ENCODE peak calls at places on chromosome 14, in five cellular contexts. One of them, this sample, is unnamed. For H3K4me1, the result is how much of the 10 kb centered on the place peaks cover.

GRCh38 chr14:88592016-88592415 is 29.2 kb downstream of the ZC3H14 start:
- DNase-seq in fibroblast of lung: peak
- DNase-seq in right atrium auricular region: no peak
- DNase-seq in sigmoid colon: no peak
- DNase-seq in transverse colon: no peak
- DNase-seq in this sample: no peak

GRCh38 chr14:100424504-100425453 is 101.6 kb downstream of the SLC25A47 start:
- DNase-seq in fibroblast of lung: no peak
- DNase-seq in right atrium auricular region: no peak
- DNase-seq in sigmoid colon: peak
- DNase-seq in transverse colon: peak
- DNase-seq in this sample: no peak

GRCh38 chr14:102975662-102976061 is 53.2 kb downstream of the AMN start:
- DNase-seq in fibroblast of lung: no peak
- DNase-seq in right atrium auricular region: no peak
- DNase-seq in sigmoid colon: no peak
- DNase-seq in transverse colon: no peak
- DNase-seq in this sample: no peak

GRCh38 chr14:87813691-87814090 is 179.3 kb downstream of the GALC start:
- DNase-seq in fibroblast of lung: no peak
- DNase-seq in right atrium auricular region: no peak
- DNase-seq in sigmoid colon: no peak
- DNase-seq in transverse colon: no peak
- DNase-seq in this sample: no peak

GRCh38 chr14:65791551-65791981 is 379.0 kb downstream of the FUT8 start:
- DNase-seq in fibroblast of lung: no peak
- DNase-seq in right atrium auricular region: no peak
- DNase-seq in sigmoid colon: no peak
- DNase-seq in transverse colon: no peak
- DNase-seq in this sample: no peak

GRCh38 chr14:71050227-71050823 is 143.1 kb downstream of the PCNX1 start:
- DNase-seq in fibroblast of lung: peak
- DNase-seq in right atrium auricular region: no peak
- DNase-seq in sigmoid colon: no peak
- DNase-seq in transverse colon: no peak
- DNase-seq in this sample: no peak

GRCh38 chr14:51552768-51553426 is 98.8 kb upstream of the FRMD6 start:
- DNase-seq in fibroblast of lung: no peak
- DNase-seq in right atrium auricular region: no peak
- DNase-seq in sigmoid colon: no peak
- DNase-seq in transverse colon: no peak
- DNase-seq in this sample: no peak

GRCh38 chr14:88605594-88605993 is 42.8 kb downstream of the ZC3H14 start:
- DNase-seq in fibroblast of lung: no peak
- DNase-seq in right atrium auricular region: no peak
- DNase-seq in sigmoid colon: no peak
- DNase-seq in transverse colon: no peak
- DNase-seq in this sample: no peak

GRCh38 chr14:58702466-58703148 is 64.8 kb downstream of the DACT1 start:
- DNase-seq in fibroblast of lung: no peak
- DNase-seq in right atrium auricular region: no peak
- DNase-seq in sigmoid colon: no peak
- DNase-seq in transverse colon: no peak
- DNase-seq in this sample: no peak

GRCh38 chr14:55733609-55734008 is 153.6 kb downstream of the KTN1 start:
- DNase-seq in fibroblast of lung: no peak
- DNase-seq in right atrium auricular region: no peak
- DNase-seq in sigmoid colon: no peak
- DNase-seq in transverse colon: no peak
- DNase-seq in this sample: no peak

GRCh38 chr14:39860837-39861236 is 428.6 kb upstream of the FBXO33 start:
- DNase-seq in fibroblast of lung: no peak
- DNase-seq in right atrium auricular region: no peak
- DNase-seq in sigmoid colon: no peak
- DNase-seq in transverse colon: no peak
- DNase-seq in this sample: no peak

GRCh38 chr14:34833545-34834523 is 41.3 kb downstream of the BAZ1A start:
- DNase-seq in fibroblast of lung: peak
- DNase-seq in right atrium auricular region: no peak
- DNase-seq in sigmoid colon: no peak
- DNase-seq in transverse colon: no peak
- DNase-seq in this sample: no peak

GRCh38 chr14:96632363-96632758 is 130.2 kb downstream of the PAPOLA start:
- DNase-seq in fibroblast of lung: no peak
- DNase-seq in right atrium auricular region: no peak
- DNase-seq in sigmoid colon: no peak
- DNase-seq in transverse colon: no peak
- DNase-seq in this sample: no peak

GRCh38 chr14:74973905-74974363 is 18.5 kb upstream of the PGF start:
- DNase-seq in fibroblast of lung: no peak
- DNase-seq in right atrium auricular region: no peak
- DNase-seq in sigmoid colon: no peak
- DNase-seq in transverse colon: no peak
- DNase-seq in this sample: no peak

GRCh38 chr14:24259282-24260025 is 3.5 kb downstream of the TGM1 start:
- DNase-seq in fibroblast of lung: peak
- DNase-seq in right atrium auricular region: no peak
- DNase-seq in sigmoid colon: no peak
- DNase-seq in transverse colon: no peak
- DNase-seq in this sample: no peak

GRCh38 chr14:106831322-106831720 is 1304.9 kb downstream of the TMEM121 start:
- DNase-seq in fibroblast of lung: no peak
- DNase-seq in right atrium auricular region: no peak
- DNase-seq in sigmoid colon: no peak
- DNase-seq in transverse colon: peak
- DNase-seq in this sample: peak

GRCh38 chr14:74915426-74915825 is 7.6 kb downstream of the RPS6KL1 start:
- DNase-seq in fibroblast of lung: no peak
- DNase-seq in right atrium auricular region: no peak
- DNase-seq in sigmoid colon: no peak
- DNase-seq in transverse colon: no peak
- DNase-seq in this sample: no peak

GRCh38 chr14:95385701-95386100 is 66.0 kb upstream of the CLMN start:
- DNase-seq in fibroblast of lung: no peak
- DNase-seq in right atrium auricular region: no peak
- DNase-seq in sigmoid colon: no peak
- DNase-seq in transverse colon: no peak
- DNase-seq in this sample: no peak

GRCh38 chr14:95419569-95419968 is 96.9 kb downstream of the SYNE3 start:
- DNase-seq in fibroblast of lung: no peak
- DNase-seq in right atrium auricular region: no peak
- DNase-seq in sigmoid colon: no peak
- DNase-seq in transverse colon: no peak
- DNase-seq in this sample: no peak

DNA sequence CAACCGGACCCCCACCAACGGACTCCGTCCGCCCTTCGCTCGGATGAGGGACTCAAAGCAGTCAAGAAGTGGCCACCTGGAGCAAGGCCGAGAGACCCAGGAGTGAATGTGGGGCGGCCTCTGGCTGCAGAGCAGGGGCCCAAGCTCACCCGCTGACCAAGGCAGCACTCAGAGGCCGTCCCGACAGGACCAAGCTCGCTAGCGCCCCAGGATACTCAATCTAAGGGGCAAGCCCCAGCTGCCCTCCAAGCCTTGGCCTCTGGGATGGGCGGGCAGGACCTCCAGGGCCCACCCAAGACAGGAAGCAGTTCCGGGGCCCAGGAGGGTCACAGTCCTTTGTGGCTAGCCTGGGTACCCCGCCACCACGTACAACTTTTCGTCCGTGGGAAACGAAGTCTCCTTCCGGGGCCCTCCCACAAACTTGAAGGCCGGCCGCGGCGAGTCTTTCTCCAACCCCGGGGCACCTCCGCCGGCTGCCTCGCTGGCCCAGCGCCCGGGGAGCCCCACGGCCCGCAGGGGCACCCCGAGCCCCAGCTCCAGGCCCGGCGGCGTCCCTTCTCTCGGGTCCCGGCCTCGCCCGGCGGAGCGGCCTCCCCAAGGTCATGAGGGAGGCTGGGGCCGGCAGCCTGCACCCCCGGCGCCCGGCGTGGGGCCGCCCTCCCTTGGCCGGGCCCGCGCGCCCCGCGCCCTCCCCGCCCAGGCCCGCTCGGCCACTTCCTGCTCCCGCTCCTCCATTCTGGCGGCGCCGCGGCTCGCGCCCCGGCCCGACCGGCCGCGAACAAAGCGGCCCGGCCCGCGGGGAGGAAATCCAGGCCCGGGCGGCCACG is 694 bp downstream of the AKT1 start:
- DNase-seq in fibroblast of lung: peak
- DNase-seq in right atrium auricular region: no peak
- DNase-seq in sigmoid colon: no peak
- DNase-seq in transverse colon: peak
- DNase-seq in this sample: no peak
- H3K4me1 ChIP-seq in fibroblast of lung: under half
- H3K4me1 ChIP-seq in right atrium auricular region: under half
- H3K4me1 ChIP-seq in sigmoid colon: under half
- H3K4me1 ChIP-seq in transverse colon: half or more
- H3K4me1 ChIP-seq in this sample: under half

DNA sequence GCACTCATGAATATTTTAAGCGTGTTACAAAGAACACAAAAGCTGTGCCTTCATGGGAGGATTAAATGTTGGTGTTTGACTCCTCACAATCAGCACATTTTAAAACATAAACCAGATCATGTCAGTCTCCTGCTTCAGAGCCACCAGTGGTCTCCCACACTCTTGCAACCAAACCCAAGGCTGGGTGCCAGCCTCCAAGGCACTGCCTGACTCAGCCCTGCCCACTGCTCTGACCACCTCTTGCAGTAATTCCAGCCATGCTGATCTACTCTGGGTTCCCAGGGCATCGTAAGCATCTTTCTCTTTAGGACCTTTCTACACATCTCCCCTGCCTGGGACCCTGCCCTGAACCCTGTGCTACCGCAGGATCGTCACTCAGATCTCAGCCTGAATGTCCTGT is 449.6 kb downstream of the RAD51B start:
- DNase-seq in fibroblast of lung: no peak
- DNase-seq in right atrium auricular region: no peak
- DNase-seq in sigmoid colon: no peak
- DNase-seq in transverse colon: no peak
- DNase-seq in this sample: no peak
- H3K4me3 ChIP-seq in fibroblast of lung: no peak
- H3K4me3 ChIP-seq in right atrium auricular region: no peak
- H3K4me3 ChIP-seq in sigmoid colon: no peak
- H3K4me3 ChIP-seq in transverse colon: no peak
- H3K4me3 ChIP-seq in this sample: no peak

GRCh38 chr14:22837750-22838538 is 1.6 kb downstream of the MMP14 start:
- DNase-seq in fibroblast of lung: peak
- DNase-seq in right atrium auricular region: no peak
- DNase-seq in sigmoid colon: peak
- DNase-seq in transverse colon: peak
- DNase-seq in this sample: no peak
- H3K27ac ChIP-seq in fibroblast of lung: peak
- H3K27ac ChIP-seq in right atrium auricular region: peak
- H3K27ac ChIP-seq in sigmoid colon: peak
- H3K27ac ChIP-seq in transverse colon: peak
- H3K27ac ChIP-seq in this sample: peak

DNA sequence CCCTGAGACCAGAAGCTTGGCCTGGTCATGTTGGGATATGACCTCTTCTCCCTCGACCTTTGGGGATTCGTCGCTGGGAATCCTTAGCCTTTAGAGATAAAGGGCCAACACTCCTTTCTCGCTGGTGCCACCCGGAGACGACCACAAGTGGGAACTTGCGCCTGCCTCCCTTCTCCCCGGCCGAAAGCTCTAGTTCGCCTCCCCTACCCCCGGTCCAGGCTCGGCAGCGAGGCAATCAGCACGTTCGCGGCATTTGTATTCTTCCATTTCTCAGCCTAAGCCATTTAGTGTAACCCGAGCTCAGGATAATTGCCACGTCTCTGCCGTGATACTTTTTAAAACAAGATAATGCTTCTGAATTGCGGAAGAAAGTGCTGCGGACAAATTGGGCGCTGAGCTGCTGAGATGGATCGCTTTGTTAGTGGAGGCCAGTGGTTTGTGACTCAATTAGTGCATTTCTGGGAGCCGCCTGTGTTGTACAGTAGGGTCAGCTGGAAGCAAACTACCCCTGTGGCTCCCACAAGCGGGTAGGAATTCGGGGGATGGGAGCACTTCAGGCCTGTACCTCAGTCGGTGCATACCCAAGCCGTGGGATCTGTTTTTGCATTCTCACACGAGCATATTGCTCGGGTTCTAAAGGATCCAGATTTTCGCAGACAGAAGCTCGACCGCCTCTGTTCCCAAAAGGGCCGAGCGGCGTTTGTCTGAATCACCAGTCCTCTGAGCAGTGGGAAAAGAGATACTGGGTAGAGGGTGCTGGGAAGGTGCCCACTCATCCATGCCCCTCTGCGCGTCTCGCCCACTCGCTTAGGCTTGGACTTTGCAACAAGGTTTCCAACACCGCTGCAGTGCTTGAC is 6.8 kb upstream of the SIX1 start:
- DNase-seq in fibroblast of lung: no peak
- DNase-seq in right atrium auricular region: no peak
- DNase-seq in sigmoid colon: no peak
- DNase-seq in transverse colon: no peak
- DNase-seq in this sample: no peak
- H3K4me1 ChIP-seq in fibroblast of lung: under half
- H3K4me1 ChIP-seq in right atrium auricular region: under half
- H3K4me1 ChIP-seq in sigmoid colon: under half
- H3K4me1 ChIP-seq in transverse colon: under half
- H3K4me1 ChIP-seq in this sample: under half

DNA sequence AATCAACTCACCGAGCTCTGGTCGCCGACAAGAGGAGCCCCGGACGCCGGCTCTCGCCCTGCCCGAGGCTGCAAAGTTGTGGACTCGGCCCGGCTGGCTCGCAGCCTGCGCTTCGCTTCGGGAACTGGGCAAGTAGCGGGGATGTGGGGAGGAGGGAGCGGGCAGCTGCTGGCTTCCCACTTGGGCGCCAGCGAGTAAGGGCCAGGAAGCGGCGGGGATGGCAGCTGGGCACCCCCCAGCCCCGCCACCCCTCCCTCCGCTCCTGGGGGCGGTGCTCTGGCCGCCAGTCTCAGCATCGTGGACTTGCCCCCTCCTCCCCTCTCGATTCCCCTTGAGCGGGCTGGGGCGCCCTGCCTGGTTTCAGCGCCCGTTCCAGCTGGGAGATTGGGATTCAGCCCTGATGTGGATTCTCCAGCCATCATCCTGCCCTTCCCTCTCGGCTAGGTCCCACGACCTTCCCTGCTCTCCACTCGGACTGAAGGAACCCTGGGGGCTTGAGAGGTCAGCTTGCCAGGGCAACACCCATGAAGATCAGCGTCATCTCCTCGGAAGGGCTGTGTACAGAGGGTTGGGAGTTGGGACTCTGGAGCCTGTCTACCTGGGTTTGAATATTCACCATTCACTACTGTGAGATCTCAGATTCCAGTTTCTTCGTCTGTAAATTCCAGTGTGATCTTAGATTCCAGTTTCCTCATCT is at the start of gene ZDHHC22:
- DNase-seq in fibroblast of lung: no peak
- DNase-seq in right atrium auricular region: no peak
- DNase-seq in sigmoid colon: no peak
- DNase-seq in transverse colon: no peak
- DNase-seq in this sample: no peak
- H3K4me3 ChIP-seq in fibroblast of lung: peak
- H3K4me3 ChIP-seq in right atrium auricular region: peak
- H3K4me3 ChIP-seq in sigmoid colon: peak
- H3K4me3 ChIP-seq in transverse colon: peak
- H3K4me3 ChIP-seq in this sample: peak

GRCh38 chr14:62736426-62737043 is 308.7 kb downstream of the KCNH5 start:
- DNase-seq in fibroblast of lung: peak
- DNase-seq in right atrium auricular region: no peak
- DNase-seq in sigmoid colon: no peak
- DNase-seq in transverse colon: no peak
- DNase-seq in this sample: no peak
- H3K27ac ChIP-seq in fibroblast of lung: no peak
- H3K27ac ChIP-seq in right atrium auricular region: no peak
- H3K27ac ChIP-seq in sigmoid colon: no peak
- H3K27ac ChIP-seq in transverse colon: no peak
- H3K27ac ChIP-seq in this sample: no peak

This sample was measured in vagina.